ENCODE peak calls at places on chromosomes 3 and 15, in six cellular contexts. O, R, E, B, G and L are unnamed samples. For H3K27me3, the result is how much of the 10 kb centered on the place peaks cover.

GRCh38 chr15:61037031-61037430 is 192.1 kb downstream of the RORA start:
- DNase-seq in O (no peak), R (no peak), E (no peak), B (no peak), G (no peak), L (no peak)

GRCh38 chr3:99962703-99963102 is 145.0 kb downstream of the CMSS1 start:
- DNase-seq in O (no peak), R (no peak), E (no peak), B (no peak), G (no peak), L (no peak)

GRCh38 chr3:123330441-123330991 is 118.4 kb downstream of the ADCY5 start:
- DNase-seq in O (no peak), R (no peak), E (peak), B (no peak), G (no peak), L (no peak)

GRCh38 chr3:120244834-120245225 is 40.2 kb downstream of the GPR156 start:
- DNase-seq in O (no peak), R (no peak), E (no peak), B (no peak), G (peak), L (no peak)

GRCh38 chr3:85151555-85151954 is 192.8 kb downstream of the CADM2 start:
- DNase-seq in O (no peak), R (no peak), E (no peak), B (no peak), G (no peak), L (no peak)

GRCh38 chr3:108914774-108915641 is 38.7 kb downstream of the GUCA1C start:
- DNase-seq in O (peak), R (peak), E (no peak), B (peak), G (peak), L (peak)

GRCh38 chr15:37877851-37878577 is 56.4 kb upstream of the TMCO5A start:
- DNase-seq in O (no peak), R (no peak), E (no peak), B (peak), G (no peak), L (no peak)

GRCh38 chr3:192850501-192850981 is 67.1 kb downstream of the MB21D2 start:
- DNase-seq in O (peak), R (no peak), E (no peak), B (peak), G (no peak), L (no peak)

GRCh38 chr15:50354838-50355611 is at the start of gene GABPB1:
- DNase-seq in O (peak), R (peak), E (peak), B (peak), G (peak), L (peak)

GRCh38 chr3:101262393-101263240 is 57.8 kb downstream of the IMPG2 start:
- DNase-seq in O (no peak), R (no peak), E (no peak), B (no peak), G (no peak), L (no peak)

GRCh38 chr3:43478380-43478779 is 143.4 kb downstream of the ANO10 start:
- DNase-seq in O (no peak), R (no peak), E (no peak), B (no peak), G (no peak), L (no peak)

GRCh38 chr15:26831951-26832350 is 34.9 kb upstream of the GABRA5 start:
- DNase-seq in O (no peak), R (no peak), E (no peak), B (no peak), G (no peak), L (no peak)

GRCh38 chr3:149919509-149919908 is 51.2 kb downstream of the PFN2 start:
- DNase-seq in O (no peak), R (no peak), E (no peak), B (no peak), G (no peak), L (no peak)

GRCh38 chr3:195907730-195908438 is 467 bp downstream of the TNK2 start:
- DNase-seq in O (no peak), R (peak), E (no peak), B (no peak), G (peak), L (peak)

GRCh38 chr3:129602730-129603560 is 3.5 kb downstream of the PLXND1 start:
- DNase-seq in O (peak), R (peak), E (peak), B (no peak), G (no peak), L (no peak)

GRCh38 chr3:57673158-57673557 is 19.7 kb downstream of the DENND6A start:
- DNase-seq in O (no peak), R (no peak), E (no peak), B (no peak), G (no peak), L (no peak)

GRCh38 chr3:17136251-17136721 is 251.5 kb downstream of the PLCL2 start:
- DNase-seq in O (no peak), R (peak), E (peak), B (no peak), G (peak), L (peak)

GRCh38 chr3:117645561-117646242 is 936.1 kb downstream of the TUSC7 start:
- DNase-seq in O (no peak), R (no peak), E (no peak), B (peak), G (no peak), L (no peak)

GRCh38 chr3:174208161-174208560 is 651.0 kb upstream of the NAALADL2 start:
- DNase-seq in O (no peak), R (no peak), E (no peak), B (no peak), G (no peak), L (no peak)

GRCh38 chr3:186783070-186783730 is at the start of gene EIF4A2:
- DNase-seq in O (peak), R (peak), E (peak), B (peak), G (peak), L (peak)

GRCh38 chr15:44545934-44546802 is 9.2 kb downstream of the EIF3J start:
- DNase-seq in O (no peak), R (no peak), E (no peak), B (peak), G (no peak), L (peak)

GRCh38 chr3:72273615-72274014 is 488.7 kb upstream of the PROK2 start:
- DNase-seq in O (no peak), R (no peak), E (no peak), B (no peak), G (no peak), L (no peak)

GRCh38 chr3:64327039-64327804 is 102.0 kb upstream of the PRICKLE2 start:
- DNase-seq in O (no peak), R (peak), E (peak), B (no peak), G (peak), L (no peak)

GRCh38 chr3:184186184-184186901 is at the start of gene ABCF3:
- DNase-seq in O (no peak), R (peak), E (peak), B (peak), G (no peak), L (peak)

GRCh38 chr15:47717036-47717611 is at the start of gene SEMA6D:
- DNase-seq in O (peak), R (peak), E (peak), B (peak), G (peak), L (peak)

GRCh38 chr3:4421121-4421520 is 45.9 kb downstream of the SUMF1 start:
- DNase-seq in O (no peak), R (no peak), E (no peak), B (peak), G (no peak), L (no peak)

GRCh38 chr3:10683106-10683505 is 132.9 kb upstream of the SLC6A11 start:
- DNase-seq in O (no peak), R (no peak), E (no peak), B (peak), G (no peak), L (no peak)

GRCh38 chr15:41607033-41607432 is 48.0 kb downstream of the TYRO3 start:
- DNase-seq in O (no peak), R (no peak), E (no peak), B (peak), G (no peak), L (no peak)

GRCh38 chr3:9056581-9056980 is 93.3 kb upstream of the RAD18 start:
- DNase-seq in O (no peak), R (no peak), E (no peak), B (no peak), G (no peak), L (no peak)

GRCh38 chr3:188270423-188270972 is 116.5 kb downstream of the LPP start:
- DNase-seq in O (peak), R (no peak), E (no peak), B (peak), G (no peak), L (no peak)

GRCh38 chr3:138914870-138915502 is 32.0 kb downstream of the FOXL2 start:
- DNase-seq in O (peak), R (no peak), E (no peak), B (peak), G (no peak), L (no peak)

GRCh38 chr3:169847896-169848295 is 21.8 kb downstream of the LRRC31 start:
- DNase-seq in O (no peak), R (no peak), E (no peak), B (no peak), G (no peak), L (no peak)

GRCh38 chr3:42177068-42177800 is 86.1 kb downstream of the TRAK1 start:
- DNase-seq in O (no peak), R (no peak), E (no peak), B (no peak), G (no peak), L (no peak)

GRCh38 chr3:104582092-104582491 is 784.6 kb upstream of the ALCAM start:
- DNase-seq in O (no peak), R (no peak), E (no peak), B (peak), G (no peak), L (no peak)

GRCh38 chr15:69634860-69635259 is 182.2 kb downstream of the RPLP1 start:
- DNase-seq in O (no peak), R (no peak), E (no peak), B (no peak), G (no peak), L (no peak)
- H3K27me3 ChIP-seq in O (under half), R (under half), E (half or more), B (under half), G (under half), L (under half)

GRCh38 chr15:29055876-29056275 is 170.1 kb downstream of the APBA2 start:
- DNase-seq in O (no peak), R (no peak), E (no peak), B (no peak), G (no peak), L (peak)

GRCh38 chr15:29058903-29059539 is 173.2 kb downstream of the APBA2 start:
- DNase-seq in O (no peak), R (no peak), E (no peak), B (no peak), G (no peak), L (no peak)

GRCh38 chr15:29057856-29058255 is 172.1 kb downstream of the APBA2 start:
- DNase-seq in O (no peak), R (no peak), E (no peak), B (no peak), G (no peak), L (no peak)

GRCh38 chr15:29054171-29055045 is 168.6 kb downstream of the APBA2 start:
- DNase-seq in O (no peak), R (no peak), E (no peak), B (no peak), G (no peak), L (no peak)

DNA sequence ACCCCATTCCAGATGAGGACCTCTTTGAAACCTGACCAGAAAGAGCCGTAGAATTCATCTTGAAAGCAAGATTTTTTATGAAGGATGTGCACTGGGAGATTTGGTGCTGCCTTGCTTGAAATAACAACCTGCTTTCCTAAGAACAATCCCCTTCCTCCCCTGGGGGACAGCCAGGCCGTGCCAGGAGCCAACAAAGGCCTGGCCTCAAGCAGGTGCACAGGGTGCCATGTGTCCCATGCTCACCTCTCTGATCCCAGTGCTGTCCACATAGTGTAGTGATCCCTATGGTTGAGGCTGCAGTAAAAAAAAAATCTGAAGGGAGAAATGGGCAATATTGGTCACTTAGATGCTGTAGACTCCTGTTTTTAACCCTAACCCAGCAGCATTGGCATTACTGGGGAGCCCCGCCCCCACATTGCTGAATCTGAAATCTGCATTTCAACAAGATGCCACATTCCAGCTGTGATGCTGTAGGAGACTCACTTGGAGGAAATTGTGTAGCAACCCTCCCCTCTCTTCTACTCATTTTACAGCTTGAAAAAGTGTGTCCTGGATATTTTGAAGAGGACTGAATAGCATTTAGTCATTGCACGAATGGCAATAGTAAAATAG is 171.2 kb downstream of the APBA2 start:
- DNase-seq in O (no peak), R (no peak), E (no peak), B (no peak), G (no peak), L (no peak)
- H3K27me3 ChIP-seq in O (under half), R (under half), E (under half), B (under half), G (under half), L (under half)

GRCh38 chr3:194029846-194030245 is 106.1 kb upstream of the HES1 start:
- DNase-seq in O (no peak), R (no peak), E (no peak), B (peak), G (no peak), L (no peak)
- H3K27me3 ChIP-seq in O (under half), R (under half), E (half or more), B (under half), G (under half), L (under half)

DNA sequence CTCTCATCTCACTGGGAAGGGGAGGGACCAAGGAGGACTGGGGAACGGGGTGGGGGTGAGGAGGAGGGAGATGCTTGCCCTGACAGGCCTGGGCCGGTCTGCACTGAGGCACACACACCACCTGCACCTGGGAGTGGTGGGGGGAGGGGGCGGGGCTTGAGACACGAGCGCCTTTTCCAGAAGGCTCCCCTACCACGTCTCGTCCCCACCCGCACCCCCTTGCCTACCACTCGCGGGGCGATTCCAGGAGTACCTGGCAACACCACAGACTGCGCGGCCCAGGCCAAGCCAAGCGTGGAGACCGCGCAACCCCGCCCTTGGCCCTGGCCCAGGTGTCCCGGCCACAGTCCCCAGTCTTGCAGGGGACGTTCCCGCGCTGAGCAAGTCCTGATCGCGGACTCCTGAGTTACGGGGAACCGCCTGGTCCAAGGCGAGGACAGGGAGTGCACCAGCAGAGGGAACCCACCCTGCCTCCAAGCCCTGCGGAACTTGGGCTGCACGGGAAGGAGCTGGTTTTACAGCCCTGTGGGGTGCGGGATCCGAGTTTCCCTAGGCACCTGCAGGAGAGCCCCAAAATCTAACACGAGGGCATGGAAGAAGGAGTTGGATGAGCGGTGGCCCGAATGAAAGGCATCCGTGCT is 68.1 kb upstream of the SH3GL3 start:
- DNase-seq in O (no peak), R (no peak), E (no peak), B (peak), G (no peak), L (no peak)
- H3K27me3 ChIP-seq in O (under half), R (under half), E (half or more), B (under half), G (under half), L (under half)